ENCODE peak calls at places on chromosome 17, in eight cellular contexts. K, C, Y, B, T, X, H and W are unnamed samples.

GRCh38 chr17:78892520-78892919 is 10.5 kb downstream of the CEP295NL start:
- DNase-seq in K (no peak), C (no peak), Y (no peak), B (no peak), T (no peak), X (no peak), H (no peak), W (no peak)

GRCh38 chr17:28570716-28571254 is 539 bp downstream of the PIGS start:
- DNase-seq in K (peak; percentile 64), C (peak; percentile 47), Y (peak; percentile 61), B (peak; percentile 51), T (peak; percentile 69), X (no peak), H (no peak), W (peak; percentile 35)

GRCh38 chr17:78272181-78272913 is 40.9 kb downstream of the TMEM235 start:
- DNase-seq in K (no peak), C (peak; percentile 29), Y (no peak), B (peak; percentile 78), T (peak; percentile 70), X (peak; percentile 87), H (no peak), W (no peak)

GRCh38 chr17:77374170-77374936 is 233.6 kb downstream of the SEC14L1 start:
- DNase-seq in K (no peak), C (no peak), Y (peak; percentile 86), B (peak; percentile 91), T (peak; percentile 71), X (no peak), H (peak; percentile 36), W (peak; percentile 67)

GRCh38 chr17:5883775-5884665 is 186.2 kb upstream of the WSCD1 start:
- DNase-seq in K (no peak), C (no peak), Y (no peak), B (no peak), T (no peak), X (peak; percentile 69), H (no peak), W (no peak)

GRCh38 chr17:18143044-18143936 is 34.7 kb downstream of the MYO15A start:
- DNase-seq in K (peak; percentile 40), C (no peak), Y (no peak), B (no peak), T (no peak), X (no peak), H (no peak), W (no peak)

GRCh38 chr17:82814834-82815233 is 25.0 kb downstream of the ZNF750 start:
- DNase-seq in K (no peak), C (no peak), Y (no peak), B (no peak), T (no peak), X (peak; percentile 51), H (no peak), W (no peak)

GRCh38 chr17:1035546-1036170 is 38.7 kb downstream of the TIMM22 start:
- DNase-seq in K (no peak), C (no peak), Y (no peak), B (no peak), T (no peak), X (no peak), H (no peak), W (no peak)

GRCh38 chr17:8695241-8695640 is 49.4 kb downstream of the CCDC42 start:
- DNase-seq in K (no peak), C (no peak), Y (no peak), B (no peak), T (no peak), X (no peak), H (no peak), W (no peak)

GRCh38 chr17:15456486-15456885 is 10.9 kb downstream of the CDRT4 start:
- DNase-seq in K (no peak), C (no peak), Y (no peak), B (no peak), T (no peak), X (no peak), H (no peak), W (no peak)

GRCh38 chr17:64083093-64083492 is 46.9 kb downstream of the ERN1 start:
- DNase-seq in K (no peak), C (no peak), Y (no peak), B (no peak), T (no peak), X (no peak), H (no peak), W (no peak)
- H3K27ac ChIP-seq in K (peak overlapping the region; percentile 89), C (peak overlapping the region; percentile 100), Y (no peak overlapping the region), B (peak overlapping the region; percentile 46), T (peak overlapping the region; percentile 58), X (peak overlapping the region; percentile 83), H (no peak overlapping the region), W (peak overlapping the region; percentile 61)

GRCh38 chr17:6997171-6997570 is 1.3 kb downstream of the ALOX12 start:
- DNase-seq in K (no peak), C (no peak), Y (no peak), B (no peak), T (no peak), X (no peak), H (no peak), W (no peak)
- H3K4me3 ChIP-seq in K (no peak overlapping the region), C (no peak overlapping the region), Y (no peak overlapping the region), B (no peak overlapping the region), T (no peak overlapping the region), X (no peak overlapping the region), H (no peak overlapping the region), W (no peak overlapping the region)

GRCh38 chr17:4266550-4266949 is 2.8 kb upstream of the ANKFY1 start:
- DNase-seq in K (no peak), C (no peak), Y (no peak), B (no peak), T (no peak), X (no peak), H (no peak), W (no peak)
- H3K27ac ChIP-seq in K (no peak overlapping the region), C (no peak overlapping the region), Y (no peak overlapping the region), B (no peak overlapping the region), T (no peak overlapping the region), X (no peak overlapping the region), H (no peak overlapping the region), W (no peak overlapping the region)

GRCh38 chr17:73271078-73271477 is 9.4 kb upstream of the CPSF4L start:
- DNase-seq in K (no peak), C (peak; percentile 76), Y (no peak), B (no peak), T (no peak), X (no peak), H (no peak), W (no peak)

GRCh38 chr17:73267648-73268537 is 6.2 kb upstream of the CPSF4L start:
- DNase-seq in K (no peak), C (no peak), Y (no peak), B (no peak), T (no peak), X (no peak), H (no peak), W (no peak)

GRCh38 chr17:73268582-73269328 is 7.1 kb upstream of the CPSF4L start:
- DNase-seq in K (no peak), C (no peak), Y (no peak), B (no peak), T (no peak), X (no peak), H (no peak), W (no peak)

GRCh38 chr17:73269791-73270190 is 8.1 kb upstream of the CPSF4L start:
- DNase-seq in K (no peak), C (no peak), Y (no peak), B (no peak), T (no peak), X (no peak), H (no peak), W (no peak)

DNA sequence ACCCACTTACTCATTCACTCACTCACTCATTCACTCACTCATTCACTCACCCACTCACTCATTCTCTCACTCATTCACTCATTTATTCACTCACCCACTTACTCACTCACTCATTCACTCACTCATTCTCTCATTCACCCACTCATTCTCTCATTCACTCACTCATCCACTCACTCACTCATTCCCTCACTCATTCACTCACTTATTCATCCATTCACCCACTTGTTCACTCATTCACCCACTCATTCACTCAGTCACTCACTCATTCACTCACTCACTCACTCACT is 7.6 kb upstream of the CPSF4L start:
- DNase-seq in K (no peak), C (no peak), Y (no peak), B (no peak), T (no peak), X (no peak), H (no peak), W (no peak)
- H3K4me3 ChIP-seq in K (no peak overlapping the region), C (no peak overlapping the region), Y (no peak overlapping the region), B (no peak overlapping the region), T (no peak overlapping the region), X (no peak overlapping the region), H (no peak overlapping the region), W (no peak overlapping the region)